ENCODE peak calls at places on chromosome 15, in eight cellular contexts. One of them, this sample, is unnamed.

GRCh38 chr15:88708256-88709054 is 69.6 kb downstream of the ISG20 start:
- DNase-seq in cardiac muscle cell: peak; percentile 9
- DNase-seq in activated T-cell treated with anti-CD3 and anti-CD28 coated beads, Interleukin-2, amount 50 U/mL, for 72 hours: no peak
- DNase-seq in NCI-H2171 treated with DMSO at 0.1 percent for 48 hours: no peak
- DNase-seq in ovary: no peak
- DNase-seq in stimulated activated CD8-positive, alpha-beta memory T cell treated with anti-CD3 and anti-CD28 coated beads, Interleukin-2, amount 100 ng/mL, for 1 hour: no peak
- DNase-seq in CD8-positive, alpha-beta T cell: no peak
- DNase-seq in NCI-H748 treated with DMSO at 0.1 percent for 48 hours: no peak
- DNase-seq in this sample: no peak

GRCh38 chr15:97194750-97195149 is 765.8 kb upstream of the ARRDC4 start:
- DNase-seq in cardiac muscle cell: no peak
- DNase-seq in ovary: no peak
- DNase-seq in NCI-H748 treated with DMSO at 0.1 percent for 48 hours: no peak
- DNase-seq in stimulated activated CD8-positive, alpha-beta memory T cell treated with anti-CD3 and anti-CD28 coated beads, Interleukin-2, amount 100 ng/mL, for 1 hour: no peak
- DNase-seq in CD8-positive, alpha-beta T cell: no peak
- DNase-seq in NCI-H2171 treated with DMSO at 0.1 percent for 48 hours: no peak
- DNase-seq in activated T-cell treated with anti-CD3 and anti-CD28 coated beads, Interleukin-2, amount 50 U/mL, for 72 hours: no peak
- DNase-seq in this sample: no peak

GRCh38 chr15:89781055-89781454 is 4.9 kb downstream of the MESP2 start:
- DNase-seq in stimulated activated CD8-positive, alpha-beta memory T cell treated with anti-CD3 and anti-CD28 coated beads, Interleukin-2, amount 100 ng/mL, for 1 hour: no peak
- DNase-seq in cardiac muscle cell: no peak
- DNase-seq in activated T-cell treated with anti-CD3 and anti-CD28 coated beads, Interleukin-2, amount 50 U/mL, for 72 hours: peak; percentile 24
- DNase-seq in ovary: no peak
- DNase-seq in NCI-H2171 treated with DMSO at 0.1 percent for 48 hours: no peak
- DNase-seq in CD8-positive, alpha-beta T cell: no peak
- DNase-seq in NCI-H748 treated with DMSO at 0.1 percent for 48 hours: no peak
- DNase-seq in this sample: no peak

GRCh38 chr15:98887976-98888375 is 119.6 kb downstream of the PGPEP1L start:
- DNase-seq in NCI-H2171 treated with DMSO at 0.1 percent for 48 hours: no peak
- DNase-seq in NCI-H748 treated with DMSO at 0.1 percent for 48 hours: no peak
- DNase-seq in CD8-positive, alpha-beta T cell: no peak
- DNase-seq in activated T-cell treated with anti-CD3 and anti-CD28 coated beads, Interleukin-2, amount 50 U/mL, for 72 hours: no peak
- DNase-seq in ovary: no peak
- DNase-seq in cardiac muscle cell: no peak
- DNase-seq in stimulated activated CD8-positive, alpha-beta memory T cell treated with anti-CD3 and anti-CD28 coated beads, Interleukin-2, amount 100 ng/mL, for 1 hour: no peak
- DNase-seq in this sample: no peak

GRCh38 chr15:91308209-91308608 is 208.2 kb downstream of the SV2B start:
- DNase-seq in activated T-cell treated with anti-CD3 and anti-CD28 coated beads, Interleukin-2, amount 50 U/mL, for 72 hours: no peak
- DNase-seq in stimulated activated CD8-positive, alpha-beta memory T cell treated with anti-CD3 and anti-CD28 coated beads, Interleukin-2, amount 100 ng/mL, for 1 hour: no peak
- DNase-seq in cardiac muscle cell: no peak
- DNase-seq in NCI-H748 treated with DMSO at 0.1 percent for 48 hours: no peak
- DNase-seq in CD8-positive, alpha-beta T cell: no peak
- DNase-seq in NCI-H2171 treated with DMSO at 0.1 percent for 48 hours: no peak
- DNase-seq in ovary: no peak
- DNase-seq in this sample: no peak

GRCh38 chr15:95826388-95826781 is 504.1 kb upstream of the NR2F2 start:
- DNase-seq in NCI-H2171 treated with DMSO at 0.1 percent for 48 hours: peak; percentile 42
- DNase-seq in CD8-positive, alpha-beta T cell: no peak
- DNase-seq in activated T-cell treated with anti-CD3 and anti-CD28 coated beads, Interleukin-2, amount 50 U/mL, for 72 hours: no peak
- DNase-seq in ovary: no peak
- DNase-seq in NCI-H748 treated with DMSO at 0.1 percent for 48 hours: no peak
- DNase-seq in stimulated activated CD8-positive, alpha-beta memory T cell treated with anti-CD3 and anti-CD28 coated beads, Interleukin-2, amount 100 ng/mL, for 1 hour: no peak
- DNase-seq in cardiac muscle cell: no peak
- DNase-seq in this sample: no peak

GRCh38 chr15:75508741-75509532 is 57.4 kb upstream of the SIN3A start:
- DNase-seq in stimulated activated CD8-positive, alpha-beta memory T cell treated with anti-CD3 and anti-CD28 coated beads, Interleukin-2, amount 100 ng/mL, for 1 hour: no peak
- DNase-seq in ovary: no peak
- DNase-seq in cardiac muscle cell: peak; percentile 72
- DNase-seq in NCI-H2171 treated with DMSO at 0.1 percent for 48 hours: peak; percentile 34
- DNase-seq in NCI-H748 treated with DMSO at 0.1 percent for 48 hours: no peak
- DNase-seq in activated T-cell treated with anti-CD3 and anti-CD28 coated beads, Interleukin-2, amount 50 U/mL, for 72 hours: peak; percentile 4
- DNase-seq in CD8-positive, alpha-beta T cell: no peak
- DNase-seq in this sample: peak; percentile 42

GRCh38 chr15:70362911-70363310 is 265.2 kb upstream of the TLE3 start:
- DNase-seq in CD8-positive, alpha-beta T cell: no peak
- DNase-seq in activated T-cell treated with anti-CD3 and anti-CD28 coated beads, Interleukin-2, amount 50 U/mL, for 72 hours: no peak
- DNase-seq in cardiac muscle cell: peak; percentile 67
- DNase-seq in stimulated activated CD8-positive, alpha-beta memory T cell treated with anti-CD3 and anti-CD28 coated beads, Interleukin-2, amount 100 ng/mL, for 1 hour: no peak
- DNase-seq in ovary: peak; percentile 40
- DNase-seq in NCI-H748 treated with DMSO at 0.1 percent for 48 hours: no peak
- DNase-seq in NCI-H2171 treated with DMSO at 0.1 percent for 48 hours: peak; percentile 40
- DNase-seq in this sample: peak; percentile 69

GRCh38 chr15:73981761-73982222 is 10.3 kb downstream of the STOML1 start:
- DNase-seq in NCI-H748 treated with DMSO at 0.1 percent for 48 hours: no peak
- DNase-seq in NCI-H2171 treated with DMSO at 0.1 percent for 48 hours: no peak
- DNase-seq in cardiac muscle cell: peak; percentile 12
- DNase-seq in CD8-positive, alpha-beta T cell: no peak
- DNase-seq in activated T-cell treated with anti-CD3 and anti-CD28 coated beads, Interleukin-2, amount 50 U/mL, for 72 hours: no peak
- DNase-seq in stimulated activated CD8-positive, alpha-beta memory T cell treated with anti-CD3 and anti-CD28 coated beads, Interleukin-2, amount 100 ng/mL, for 1 hour: no peak
- DNase-seq in ovary: no peak
- DNase-seq in this sample: no peak

GRCh38 chr15:97955040-97955439 is 5.5 kb upstream of the ARRDC4 start:
- DNase-seq in cardiac muscle cell: no peak
- DNase-seq in activated T-cell treated with anti-CD3 and anti-CD28 coated beads, Interleukin-2, amount 50 U/mL, for 72 hours: no peak
- DNase-seq in CD8-positive, alpha-beta T cell: no peak
- DNase-seq in NCI-H748 treated with DMSO at 0.1 percent for 48 hours: no peak
- DNase-seq in NCI-H2171 treated with DMSO at 0.1 percent for 48 hours: no peak
- DNase-seq in ovary: no peak
- DNase-seq in stimulated activated CD8-positive, alpha-beta memory T cell treated with anti-CD3 and anti-CD28 coated beads, Interleukin-2, amount 100 ng/mL, for 1 hour: no peak
- DNase-seq in this sample: no peak

GRCh38 chr15:89761009-89761831 is 10.2 kb upstream of the MESP1 start:
- DNase-seq in cardiac muscle cell: no peak
- DNase-seq in stimulated activated CD8-positive, alpha-beta memory T cell treated with anti-CD3 and anti-CD28 coated beads, Interleukin-2, amount 100 ng/mL, for 1 hour: no peak
- DNase-seq in activated T-cell treated with anti-CD3 and anti-CD28 coated beads, Interleukin-2, amount 50 U/mL, for 72 hours: no peak
- DNase-seq in NCI-H2171 treated with DMSO at 0.1 percent for 48 hours: no peak
- DNase-seq in NCI-H748 treated with DMSO at 0.1 percent for 48 hours: no peak
- DNase-seq in ovary: no peak
- DNase-seq in CD8-positive, alpha-beta T cell: no peak
- DNase-seq in this sample: no peak

GRCh38 chr15:99450896-99451358 is 114.9 kb upstream of the MEF2A start:
- DNase-seq in cardiac muscle cell: peak; percentile 86
- DNase-seq in NCI-H748 treated with DMSO at 0.1 percent for 48 hours: peak; percentile 60
- DNase-seq in CD8-positive, alpha-beta T cell: peak; percentile 54
- DNase-seq in activated T-cell treated with anti-CD3 and anti-CD28 coated beads, Interleukin-2, amount 50 U/mL, for 72 hours: peak; percentile 82
- DNase-seq in stimulated activated CD8-positive, alpha-beta memory T cell treated with anti-CD3 and anti-CD28 coated beads, Interleukin-2, amount 100 ng/mL, for 1 hour: peak; percentile 13
- DNase-seq in ovary: peak; percentile 53
- DNase-seq in NCI-H2171 treated with DMSO at 0.1 percent for 48 hours: no peak
- DNase-seq in this sample: peak; percentile 42

GRCh38 chr15:92149029-92149428 is 244.7 kb upstream of the ST8SIA2 start:
- DNase-seq in CD8-positive, alpha-beta T cell: no peak
- DNase-seq in activated T-cell treated with anti-CD3 and anti-CD28 coated beads, Interleukin-2, amount 50 U/mL, for 72 hours: no peak
- DNase-seq in NCI-H748 treated with DMSO at 0.1 percent for 48 hours: no peak
- DNase-seq in ovary: no peak
- DNase-seq in NCI-H2171 treated with DMSO at 0.1 percent for 48 hours: no peak
- DNase-seq in stimulated activated CD8-positive, alpha-beta memory T cell treated with anti-CD3 and anti-CD28 coated beads, Interleukin-2, amount 100 ng/mL, for 1 hour: no peak
- DNase-seq in cardiac muscle cell: no peak
- DNase-seq in this sample: no peak

GRCh38 chr15:28113426-28114113 is 14.5 kb upstream of the OCA2 start:
- DNase-seq in CD8-positive, alpha-beta T cell: no peak
- DNase-seq in cardiac muscle cell: no peak
- DNase-seq in NCI-H748 treated with DMSO at 0.1 percent for 48 hours: no peak
- DNase-seq in stimulated activated CD8-positive, alpha-beta memory T cell treated with anti-CD3 and anti-CD28 coated beads, Interleukin-2, amount 100 ng/mL, for 1 hour: no peak
- DNase-seq in NCI-H2171 treated with DMSO at 0.1 percent for 48 hours: peak; percentile 33
- DNase-seq in activated T-cell treated with anti-CD3 and anti-CD28 coated beads, Interleukin-2, amount 50 U/mL, for 72 hours: no peak
- DNase-seq in ovary: no peak
- DNase-seq in this sample: no peak

GRCh38 chr15:25734680-25735355 is 128.3 kb downstream of the ATP10A start:
- DNase-seq in NCI-H2171 treated with DMSO at 0.1 percent for 48 hours: no peak
- DNase-seq in activated T-cell treated with anti-CD3 and anti-CD28 coated beads, Interleukin-2, amount 50 U/mL, for 72 hours: no peak
- DNase-seq in stimulated activated CD8-positive, alpha-beta memory T cell treated with anti-CD3 and anti-CD28 coated beads, Interleukin-2, amount 100 ng/mL, for 1 hour: no peak
- DNase-seq in CD8-positive, alpha-beta T cell: no peak
- DNase-seq in ovary: no peak
- DNase-seq in cardiac muscle cell: no peak
- DNase-seq in NCI-H748 treated with DMSO at 0.1 percent for 48 hours: no peak
- DNase-seq in this sample: no peak

GRCh38 chr15:38169982-38170381 is 82.7 kb upstream of the SPRED1 start:
- DNase-seq in activated T-cell treated with anti-CD3 and anti-CD28 coated beads, Interleukin-2, amount 50 U/mL, for 72 hours: no peak
- DNase-seq in NCI-H2171 treated with DMSO at 0.1 percent for 48 hours: no peak
- DNase-seq in stimulated activated CD8-positive, alpha-beta memory T cell treated with anti-CD3 and anti-CD28 coated beads, Interleukin-2, amount 100 ng/mL, for 1 hour: no peak
- DNase-seq in cardiac muscle cell: peak; percentile 61
- DNase-seq in ovary: no peak
- DNase-seq in NCI-H748 treated with DMSO at 0.1 percent for 48 hours: no peak
- DNase-seq in CD8-positive, alpha-beta T cell: no peak
- DNase-seq in this sample: no peak

GRCh38 chr15:69513986-69514385 is 61.4 kb downstream of the RPLP1 start:
- DNase-seq in activated T-cell treated with anti-CD3 and anti-CD28 coated beads, Interleukin-2, amount 50 U/mL, for 72 hours: no peak
- DNase-seq in CD8-positive, alpha-beta T cell: no peak
- DNase-seq in NCI-H748 treated with DMSO at 0.1 percent for 48 hours: no peak
- DNase-seq in ovary: no peak
- DNase-seq in stimulated activated CD8-positive, alpha-beta memory T cell treated with anti-CD3 and anti-CD28 coated beads, Interleukin-2, amount 100 ng/mL, for 1 hour: no peak
- DNase-seq in cardiac muscle cell: no peak
- DNase-seq in NCI-H2171 treated with DMSO at 0.1 percent for 48 hours: no peak
- DNase-seq in this sample: no peak

GRCh38 chr15:62060116-62060895 is at the start of gene VPS13C:
- DNase-seq in NCI-H748 treated with DMSO at 0.1 percent for 48 hours: peak; percentile 83
- DNase-seq in cardiac muscle cell: peak; percentile 96
- DNase-seq in ovary: peak; percentile 91
- DNase-seq in NCI-H2171 treated with DMSO at 0.1 percent for 48 hours: peak; percentile 95
- DNase-seq in activated T-cell treated with anti-CD3 and anti-CD28 coated beads, Interleukin-2, amount 50 U/mL, for 72 hours: peak; percentile 93
- DNase-seq in CD8-positive, alpha-beta T cell: peak; percentile 89
- DNase-seq in stimulated activated CD8-positive, alpha-beta memory T cell treated with anti-CD3 and anti-CD28 coated beads, Interleukin-2, amount 100 ng/mL, for 1 hour: peak; percentile 84
- DNase-seq in this sample: peak; percentile 97

GRCh38 chr15:74937602-74938371 is at the start of gene COX5A:
- DNase-seq in cardiac muscle cell: peak; percentile 98
- DNase-seq in NCI-H2171 treated with DMSO at 0.1 percent for 48 hours: peak; percentile 94
- DNase-seq in stimulated activated CD8-positive, alpha-beta memory T cell treated with anti-CD3 and anti-CD28 coated beads, Interleukin-2, amount 100 ng/mL, for 1 hour: peak; percentile 83
- DNase-seq in activated T-cell treated with anti-CD3 and anti-CD28 coated beads, Interleukin-2, amount 50 U/mL, for 72 hours: peak; percentile 94
- DNase-seq in NCI-H748 treated with DMSO at 0.1 percent for 48 hours: peak; percentile 65
- DNase-seq in CD8-positive, alpha-beta T cell: peak; percentile 88
- DNase-seq in ovary: peak; percentile 94
- DNase-seq in this sample: peak; percentile 98

GRCh38 chr15:79091204-79091867 is 756 bp upstream of the RASGRF1 start:
- DNase-seq in NCI-H2171 treated with DMSO at 0.1 percent for 48 hours: peak; percentile 88
- DNase-seq in cardiac muscle cell: peak; percentile 19
- DNase-seq in ovary: no peak
- DNase-seq in NCI-H748 treated with DMSO at 0.1 percent for 48 hours: no peak
- DNase-seq in stimulated activated CD8-positive, alpha-beta memory T cell treated with anti-CD3 and anti-CD28 coated beads, Interleukin-2, amount 100 ng/mL, for 1 hour: no peak
- DNase-seq in CD8-positive, alpha-beta T cell: no peak
- DNase-seq in activated T-cell treated with anti-CD3 and anti-CD28 coated beads, Interleukin-2, amount 50 U/mL, for 72 hours: peak; percentile 11
- DNase-seq in this sample: peak; percentile 22

GRCh38 chr15:62324382-62324781 is 159.3 kb upstream of the C2CD4B start:
- DNase-seq in cardiac muscle cell: no peak
- DNase-seq in NCI-H748 treated with DMSO at 0.1 percent for 48 hours: no peak
- DNase-seq in stimulated activated CD8-positive, alpha-beta memory T cell treated with anti-CD3 and anti-CD28 coated beads, Interleukin-2, amount 100 ng/mL, for 1 hour: no peak
- DNase-seq in activated T-cell treated with anti-CD3 and anti-CD28 coated beads, Interleukin-2, amount 50 U/mL, for 72 hours: no peak
- DNase-seq in NCI-H2171 treated with DMSO at 0.1 percent for 48 hours: no peak
- DNase-seq in CD8-positive, alpha-beta T cell: no peak
- DNase-seq in ovary: no peak
- DNase-seq in this sample: no peak

GRCh38 chr15:34155859-34156258 is 54.0 kb downstream of the PGBD4 start:
- DNase-seq in cardiac muscle cell: no peak
- DNase-seq in stimulated activated CD8-positive, alpha-beta memory T cell treated with anti-CD3 and anti-CD28 coated beads, Interleukin-2, amount 100 ng/mL, for 1 hour: no peak
- DNase-seq in CD8-positive, alpha-beta T cell: no peak
- DNase-seq in ovary: no peak
- DNase-seq in NCI-H748 treated with DMSO at 0.1 percent for 48 hours: no peak
- DNase-seq in NCI-H2171 treated with DMSO at 0.1 percent for 48 hours: no peak
- DNase-seq in activated T-cell treated with anti-CD3 and anti-CD28 coated beads, Interleukin-2, amount 50 U/mL, for 72 hours: no peak
- DNase-seq in this sample: no peak

GRCh38 chr15:80689716-80690115 is 5.4 kb upstream of the ABHD17C start:
- DNase-seq in ovary: no peak
- DNase-seq in cardiac muscle cell: peak; percentile 35
- DNase-seq in CD8-positive, alpha-beta T cell: no peak
- DNase-seq in activated T-cell treated with anti-CD3 and anti-CD28 coated beads, Interleukin-2, amount 50 U/mL, for 72 hours: no peak
- DNase-seq in NCI-H748 treated with DMSO at 0.1 percent for 48 hours: no peak
- DNase-seq in stimulated activated CD8-positive, alpha-beta memory T cell treated with anti-CD3 and anti-CD28 coated beads, Interleukin-2, amount 100 ng/mL, for 1 hour: no peak
- DNase-seq in NCI-H2171 treated with DMSO at 0.1 percent for 48 hours: no peak
- DNase-seq in this sample: no peak